ENCODE peak calls at places on chromosomes 5 and 9, in eight cellular contexts. M is GM23338, F is prostate gland, P is stomach, A is HCT116, B is endothelial cell of umbilical vein, K is spleen, X is K562. W is an unnamed sample. For H3K4me1, the result is how much of the 10 kb centered on the place peaks cover.

GRCh38 chr9:131657456-131657855 is 82.4 kb downstream of the RAPGEF1 start:
- DNase-seq in F (no peak), P (no peak), X (no peak), B (peak), A (no peak), K (no peak), M (no peak), W (no peak)

GRCh38 chr9:761793-762190 is 79.7 kb upstream of the DMRT1 start:
- DNase-seq in X (no peak), K (no peak), M (no peak), A (no peak), F (no peak), P (no peak), B (no peak), W (peak)

GRCh38 chr5:179819296-179820126 is 1.2 kb upstream of the SQSTM1 start:
- DNase-seq in F (peak), A (no peak), B (peak), M (peak), K (peak), X (peak), P (peak), W (peak)

GRCh38 chr5:102049517-102049916 is 246.6 kb downstream of the SLCO4C1 start:
- DNase-seq in A (no peak), K (no peak), X (no peak), M (no peak), F (no peak), B (no peak), P (no peak), W (no peak)

GRCh38 chr5:67262202-67262601 is 65.6 kb upstream of the CD180 start:
- DNase-seq in X (no peak), A (no peak), F (no peak), P (no peak), B (no peak), M (no peak), K (no peak), W (no peak)

GRCh38 chr5:168136340-168136739 is 155.1 kb upstream of the WWC1 start:
- DNase-seq in X (no peak), M (no peak), F (no peak), P (peak), A (no peak), B (no peak), K (no peak), W (no peak)

GRCh38 chr5:93590511-93590910 is 7.5 kb downstream of the NR2F1 start:
- DNase-seq in F (no peak), B (no peak), A (no peak), X (no peak), P (no peak), M (no peak), K (no peak), W (no peak)

GRCh38 chr5:179342577-179342976 is 2.7 kb downstream of the ADAMTS2 start:
- DNase-seq in M (peak), P (no peak), K (peak), X (no peak), F (no peak), B (no peak), A (no peak), W (no peak)

GRCh38 chr5:93099902-93100347 is 481.1 kb downstream of the NR2F1-AS1 start:
- DNase-seq in P (no peak), X (no peak), B (no peak), F (no peak), A (no peak), M (no peak), K (no peak), W (no peak)

GRCh38 chr9:27293046-27293445 is 3.9 kb downstream of the EQTN start:
- DNase-seq in P (no peak), X (no peak), K (no peak), F (no peak), A (no peak), M (no peak), B (no peak), W (no peak)

GRCh38 chr5:1139806-1140187 is 27.9 kb upstream of the SLC12A7 start:
- DNase-seq in K (no peak), M (no peak), F (no peak), P (no peak), X (no peak), B (no peak), A (no peak), W (no peak)

GRCh38 chr5:74288448-74289109 is 351.9 kb downstream of the ENC1 start:
- DNase-seq in K (no peak), A (no peak), M (no peak), X (no peak), F (no peak), P (no peak), B (no peak), W (peak)

GRCh38 chr9:132201780-132202703 is 40.2 kb downstream of the NTNG2 start:
- DNase-seq in A (no peak), X (no peak), M (no peak), K (no peak), F (no peak), P (no peak), B (no peak), W (no peak)

GRCh38 chr5:154608531-154609011 is 130.5 kb upstream of the HAND1 start:
- DNase-seq in F (no peak), X (no peak), P (no peak), A (no peak), B (no peak), K (no peak), M (peak), W (no peak)

GRCh38 chr9:105023788-105024187 is 95.8 kb upstream of the ABCA1 start:
- DNase-seq in X (no peak), B (no peak), A (no peak), M (no peak), F (no peak), K (no peak), P (no peak), W (no peak)

GRCh38 chr9:117344892-117345660 is 69.8 kb downstream of the ASTN2 start:
- DNase-seq in K (no peak), X (no peak), B (no peak), M (peak), F (no peak), P (no peak), A (no peak), W (no peak)

GRCh38 chr5:17217421-17218352 is at the start of gene BASP1:
- DNase-seq in B (peak), X (no peak), P (peak), M (peak), F (peak), A (no peak), K (peak), W (peak)

GRCh38 chr5:13957032-13957645 is 12.7 kb upstream of the DNAH5 start:
- DNase-seq in P (no peak), M (peak), X (peak), K (no peak), B (peak), A (peak), F (peak), W (no peak)

GRCh38 chr5:69046375-69046957 is 47.3 kb upstream of the SLC30A5 start:
- DNase-seq in B (no peak), X (peak), K (no peak), M (no peak), F (no peak), P (no peak), A (no peak), W (no peak)

GRCh38 chr5:83731638-83732037 is 11.0 kb upstream of the HAPLN1 start:
- DNase-seq in P (no peak), M (no peak), A (no peak), X (no peak), F (no peak), K (no peak), B (no peak), W (no peak)

GRCh38 chr5:168249923-168250322 is 41.5 kb upstream of the WWC1 start:
- DNase-seq in A (no peak), F (no peak), B (no peak), K (no peak), P (no peak), X (no peak), M (no peak), W (no peak)

GRCh38 chr9:109319072-109319630 is 1.7 kb downstream of the EPB41L4B start:
- DNase-seq in M (peak), F (no peak), K (no peak), B (no peak), P (peak), X (no peak), A (no peak), W (no peak)

GRCh38 chr5:154542581-154542980 is 64.6 kb upstream of the HAND1 start:
- DNase-seq in K (no peak), M (no peak), F (no peak), A (no peak), P (no peak), X (no peak), B (no peak), W (no peak)

GRCh38 chr5:28945859-28946258 is 1907.5 kb upstream of the CDH9 start:
- DNase-seq in F (no peak), K (no peak), A (no peak), M (no peak), P (no peak), B (no peak), X (no peak), W (no peak)
- TF ChIP-seq POLR2AphosphoS5 in F (no peak), K (no peak), A (no peak), M (no peak), P (no peak), B (no peak), X (no peak), W (no peak)

DNA sequence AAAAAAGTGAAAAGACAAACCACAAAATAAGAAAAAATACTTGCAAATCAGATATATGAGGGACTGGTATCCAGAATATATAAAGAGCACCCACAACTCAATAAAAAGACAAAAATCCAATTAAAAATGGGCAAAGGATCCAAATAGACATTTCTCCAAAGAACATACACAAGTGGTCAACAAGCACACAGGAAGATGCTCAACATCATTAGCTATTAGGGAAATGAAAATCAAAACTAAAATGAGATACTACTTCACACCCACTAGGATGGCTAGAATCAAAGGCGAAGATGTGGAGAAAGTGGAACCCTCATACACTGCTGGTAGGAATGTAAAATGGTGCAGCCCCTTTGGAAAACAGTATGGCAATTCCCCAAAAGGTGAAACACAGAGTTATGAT is 21.1 kb upstream of the DPM2 start:
- DNase-seq in B (no peak), A (no peak), X (no peak), F (no peak), P (no peak), K (no peak), M (no peak), W (no peak)
- H3K4me1 ChIP-seq in B (under half), A (half or more), X (under half), F (under half), P (half or more), K (half or more), M (under half), W (under half)

GRCh38 chr9:87494970-87495471 is 2.6 kb upstream of the DAPK1 start:
- DNase-seq in X (peak), M (no peak), A (no peak), K (no peak), B (no peak), F (no peak), P (no peak), W (no peak)
- TF ChIP-seq POLR2AphosphoS5 in X (no peak), M (no peak), A (no peak), K (no peak), B (no peak), F (no peak), P (no peak), W (no peak)

GRCh38 chr5:61292130-61292672 is 39.9 kb upstream of the ZSWIM6 start:
- DNase-seq in P (no peak), M (no peak), K (no peak), A (no peak), F (no peak), X (no peak), B (no peak), W (no peak)
- H3K4me1 ChIP-seq in P (under half), M (under half), K (under half), A (under half), F (under half), X (under half), B (under half), W (under half)